ENCODE peak calls at places on chromosomes 1 and 21, in four cellular contexts. X is AG04450, Z is HepG2, V is neural progenitor cell. U is an unnamed sample.
A peak's percentile ranks its signal among the peaks of the same experiment; 100 is the strongest.

GRCh38 chr1:241311056-241311746 is 45.8 kb downstream of the RGS7 start:
- DNase-seq in Z (no peak), V (no peak), X (no peak), U (no peak)

GRCh38 chr1:107788189-107788588 is 176.8 kb downstream of the VAV3 start:
- DNase-seq in V (no peak), X (no peak), Z (no peak), U (no peak)

GRCh38 chr1:40806724-40807675 is 23.4 kb downstream of the KCNQ4 start:
- DNase-seq in Z (no peak), X (no peak), V (no peak), U (no peak)

GRCh38 chr21:45127937-45128336 is 53.6 kb downstream of the ADARB1 start:
- DNase-seq in V (no peak), X (no peak), Z (no peak), U (no peak)

GRCh38 chr21:21332492-21332891 is 334.3 kb downstream of the NCAM2 start:
- DNase-seq in Z (no peak), V (no peak), X (no peak), U (no peak)

GRCh38 chr1:11568687-11569086 is 85.5 kb downstream of the FBXO2 start:
- DNase-seq in X (no peak), Z (no peak), V (no peak), U (no peak)

GRCh38 chr1:2068951-2069350 is 18.7 kb downstream of the PRKCZ start:
- DNase-seq in X (no peak), Z (no peak), V (no peak), U (no peak)

GRCh38 chr1:108961198-108961597 is 2.1 kb downstream of the CLCC1 start:
- DNase-seq in V (no peak), Z (no peak), X (no peak), U (no peak)

GRCh38 chr1:236861560-236862230 is 66.6 kb downstream of the MTR start:
- DNase-seq in Z (peak; percentile 80), X (peak; percentile 10), V (peak; percentile 36), U (no peak)

GRCh38 chr21:44985441-44986401 is 45.9 kb downstream of the SLX9 start:
- DNase-seq in Z (no peak), X (no peak), V (no peak), U (no peak)

GRCh38 chr21:41954654-41955499 is 1.1 kb upstream of the C2CD2 start:
- DNase-seq in Z (no peak), V (no peak), X (no peak), U (no peak)

GRCh38 chr1:41483960-41484844 is at the start of gene EDN2:
- DNase-seq in V (peak; percentile 51), Z (no peak), X (no peak), U (peak; percentile 65)

GRCh38 chr1:219790834-219791615 is 137.3 kb downstream of the SLC30A10 start:
- DNase-seq in V (no peak), Z (no peak), X (peak; percentile 50), U (no peak)

GRCh38 chr21:46122241-46122671 is 24.3 kb downstream of the COL6A2 start:
- DNase-seq in V (no peak), X (no peak), Z (no peak), U (no peak)

GRCh38 chr21:31282095-31282709 is 61.9 kb downstream of the TIAM1 start:
- DNase-seq in Z (no peak), V (no peak), X (peak; percentile 78), U (no peak)

GRCh38 chr1:152667625-152668024 is 4.4 kb downstream of the LCE2D start:
- DNase-seq in X (no peak), Z (no peak), V (no peak), U (no peak)

DNA sequence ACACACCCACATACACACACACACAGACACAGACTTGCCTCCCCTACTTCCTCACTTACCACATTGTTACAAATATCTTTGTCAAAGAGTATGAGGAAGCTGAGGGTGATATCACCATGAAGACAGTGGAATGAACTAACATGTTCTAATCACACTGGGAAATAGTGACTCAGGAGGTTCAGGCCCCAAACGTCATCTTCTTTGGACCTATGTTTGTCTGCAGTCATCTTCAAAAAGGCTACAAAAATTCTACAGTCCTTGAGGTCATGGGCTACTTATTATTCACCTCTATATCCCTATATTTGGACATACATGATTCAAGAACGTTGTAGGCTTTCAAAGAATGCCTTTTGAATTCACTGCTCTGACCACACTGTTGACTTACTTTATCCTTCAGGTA is 2.1 kb upstream of the LCE2C start:
- DNase-seq in Z (peak; percentile 11), V (no peak), X (no peak), U (no peak)
- H3K4me3 ChIP-seq in Z (no peak overlapping the region), V (no peak overlapping the region), X (no peak overlapping the region), U (no peak overlapping the region)

DNA sequence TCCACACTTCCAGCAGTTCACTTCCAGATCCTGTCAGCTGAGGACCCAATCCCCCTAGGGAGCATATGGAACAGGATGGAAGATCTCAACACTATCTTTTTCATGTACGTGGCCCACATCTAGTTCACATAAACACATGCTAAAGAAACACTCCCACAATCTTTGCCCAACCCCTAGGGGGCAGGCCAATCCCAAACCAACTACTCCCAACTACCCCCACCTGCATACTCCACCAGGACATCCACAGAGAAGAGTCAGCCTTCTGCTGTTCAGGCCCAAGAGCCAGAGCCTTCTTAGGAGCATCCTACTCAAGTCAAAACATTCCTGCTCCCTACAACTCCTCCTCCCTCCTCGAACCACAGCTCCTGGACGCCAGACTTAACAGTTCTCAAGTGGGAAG is 5.6 kb upstream of the SLC5A9 start:
- DNase-seq in X (no peak), V (no peak), Z (no peak), U (no peak)
- TF ChIP-seq CTCF in X (no peak), V (peak; percentile 14), Z (peak; percentile 46), U (no peak)

DNA sequence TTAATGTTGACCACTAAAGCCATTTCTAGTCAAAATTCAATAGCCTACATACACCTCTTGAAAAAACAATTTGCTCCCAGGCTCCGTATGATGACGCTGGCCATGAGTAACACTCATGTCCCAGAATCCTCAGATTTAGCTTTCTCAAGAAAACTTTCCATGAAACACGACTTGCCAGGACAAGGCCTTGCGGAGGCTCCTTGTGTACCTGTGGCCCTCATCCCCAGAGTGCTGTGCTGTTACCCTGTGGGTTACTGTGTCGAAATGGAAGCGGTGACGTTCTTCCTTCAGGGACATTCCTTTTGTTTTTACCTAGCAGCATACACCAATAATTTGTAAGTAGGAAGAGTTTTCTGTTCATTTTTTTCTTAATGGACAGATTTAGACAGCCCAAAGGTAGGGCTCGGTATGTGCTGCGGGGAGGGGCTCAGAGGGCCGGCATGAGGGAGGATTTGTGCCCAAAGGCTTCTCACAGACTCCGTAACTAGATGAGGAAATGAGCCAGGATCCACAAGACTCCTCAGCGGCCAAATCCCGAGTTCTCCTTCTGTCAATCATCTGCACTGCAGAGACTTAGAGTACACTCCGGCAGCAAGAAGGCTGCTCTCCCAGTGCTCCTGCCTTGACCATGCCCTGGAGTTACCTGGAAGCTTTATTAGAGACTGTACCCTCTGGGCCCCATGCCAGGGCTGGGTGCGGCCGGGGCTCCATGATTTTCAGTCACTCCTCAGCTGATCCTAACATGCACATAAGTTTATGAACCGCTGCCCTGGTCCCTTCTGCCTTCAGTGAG is 17.8 kb downstream of the GNG12 start:
- DNase-seq in V (no peak), X (no peak), Z (no peak), U (no peak)
- H3K4me3 ChIP-seq in V (no peak overlapping the region), X (no peak overlapping the region), Z (no peak overlapping the region), U (no peak overlapping the region)

GRCh38 chr1:161787355-161787754 is 21.2 kb downstream of the ATF6 start:
- DNase-seq in Z (no peak), X (no peak), V (no peak), U (no peak)
- TF ChIP-seq CTCF in Z (no peak), X (peak; percentile 31), V (peak; percentile 17), U (no peak)

GRCh38 chr1:157155658-157156057 is 17.5 kb upstream of the ETV3 start:
- DNase-seq in X (no peak), Z (peak; percentile 31), V (no peak), U (no peak)
- H3K4me3 ChIP-seq in X (peak overlapping the region; percentile 25), Z (peak overlapping the region; percentile 62), V (no peak overlapping the region), U (no peak overlapping the region)

GRCh38 chr1:62294211-62294610 is 25.0 kb downstream of the KANK4 start:
- DNase-seq in X (no peak), V (peak; percentile 45), Z (peak; percentile 40), U (no peak)
- TF ChIP-seq CTCF in X (no peak), V (peak; percentile 30), Z (peak; percentile 57), U (peak; percentile 33)

GRCh38 chr1:155932487-155932886 is 1.7 kb downstream of the KHDC4 start:
- DNase-seq in X (no peak), Z (no peak), V (no peak), U (no peak)
- H3K4me3 ChIP-seq in X (peak overlapping the region; percentile 21), Z (peak overlapping the region; percentile 83), V (peak overlapping the region; percentile 93), U (peak overlapping the region; percentile 90)

DNA sequence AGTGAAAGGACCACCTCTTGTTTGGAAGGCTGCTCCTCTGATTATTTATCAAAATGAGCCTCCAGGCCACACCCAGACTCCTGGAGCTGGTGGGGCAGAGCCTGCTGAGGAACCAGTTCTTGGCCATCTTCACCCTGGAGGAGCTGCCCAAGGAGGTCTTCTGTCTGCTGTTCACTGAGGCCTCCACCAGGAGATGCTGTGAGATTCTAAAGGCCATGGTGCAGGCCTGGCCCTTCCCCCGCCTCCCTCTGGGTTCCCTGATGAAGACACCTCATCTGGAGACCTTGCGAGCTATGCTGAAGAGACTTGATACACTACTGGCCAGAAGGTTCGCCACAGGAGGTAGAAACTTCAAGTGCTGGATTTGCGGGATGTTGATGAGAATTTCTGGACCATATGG is 61.7 kb upstream of the GJA8 start:
- DNase-seq in X (no peak), V (no peak), Z (no peak), U (no peak)
- TF ChIP-seq CTCF in X (peak; percentile 19), V (no peak), Z (peak; percentile 51), U (no peak)